ENCODE peak calls at places on chromosomes 3 and 15, in four cellular contexts. U is bronchial epithelial cell, S is GM23248, I is AG09309. H is an unnamed sample.

GRCh38 chr3:128078875-128079274 is 26.6 kb downstream of the SEC61A1 start:
- DNase-seq in S (no peak), U (no peak), I (no peak), H (no peak)

GRCh38 chr15:74889390-74889881 is 406 bp upstream of the MPI start:
- DNase-seq in I (no peak), S (peak), U (peak), H (peak)

GRCh38 chr3:127608362-127608718 is 10.1 kb downstream of the MCM2 start:
- DNase-seq in I (no peak), U (no peak), S (no peak), H (no peak)

GRCh38 chr15:51260262-51260661 is 78.1 kb downstream of the CYP19A1 start:
- DNase-seq in I (peak), S (peak), U (no peak), H (peak)

GRCh38 chr3:167406876-167407492 is 26.9 kb upstream of the ZBBX start:
- DNase-seq in I (no peak), S (peak), U (peak), H (peak)

GRCh38 chr3:189303584-189303983 is 131.8 kb downstream of the TPRG1 start:
- DNase-seq in U (peak), I (no peak), S (no peak), H (no peak)

GRCh38 chr3:108562565-108562964 is 26.7 kb downstream of the CIP2A start:
- DNase-seq in I (no peak), U (no peak), S (no peak), H (no peak)

GRCh38 chr3:49673131-49673714 is 928 bp upstream of the APEH start:
- DNase-seq in I (no peak), S (no peak), U (peak), H (no peak)

GRCh38 chr15:48566669-48567068 is 78.8 kb downstream of the FBN1 start:
- DNase-seq in S (no peak), I (no peak), U (no peak), H (peak)

GRCh38 chr3:64520334-64520733 is 167.5 kb downstream of the ADAMTS9 start:
- DNase-seq in S (no peak), I (no peak), U (no peak), H (no peak)
- H3K4me3 ChIP-seq in S (no peak), I (no peak), U (no peak), H (no peak)

DNA sequence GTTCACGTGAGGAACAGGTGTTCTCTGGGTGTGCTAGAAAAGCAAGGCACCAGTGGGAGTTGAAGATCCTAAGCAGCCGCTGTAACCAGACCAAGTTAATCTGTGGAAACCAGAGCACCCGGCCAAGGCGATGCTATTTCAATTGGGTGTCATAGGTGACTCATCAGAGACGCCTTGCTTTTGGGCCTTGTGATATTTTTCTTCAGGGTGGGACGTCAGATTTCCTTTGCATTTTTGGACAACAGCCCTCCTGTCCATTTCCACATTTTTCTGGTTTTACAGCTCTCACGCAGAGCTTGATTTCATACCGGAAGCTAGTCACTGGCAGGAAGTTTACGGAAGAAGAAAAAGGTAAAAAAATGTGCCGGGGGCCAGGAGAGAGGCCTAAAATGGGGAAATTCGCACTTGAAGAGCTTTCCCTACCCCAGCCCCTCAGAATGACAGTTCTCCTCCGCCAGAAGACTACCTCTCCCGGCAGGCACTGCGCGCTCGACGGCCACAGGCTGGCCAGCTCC is 490 bp upstream of the KBTBD8 start:
- DNase-seq in U (no peak), S (peak), I (no peak), H (peak)
- H3K4me3 ChIP-seq in U (peak), S (peak), I (peak), H (peak)

GRCh38 chr15:70102827-70103226 is 5.1 kb upstream of the TLE3 start:
- DNase-seq in S (no peak), I (no peak), U (no peak), H (no peak)

GRCh38 chr15:70099966-70100494 is 2.3 kb upstream of the TLE3 start:
- DNase-seq in I (no peak), U (no peak), S (peak), H (no peak)

GRCh38 chr15:70100495-70101331 is 3.0 kb upstream of the TLE3 start:
- DNase-seq in S (peak), U (no peak), I (no peak), H (no peak)

GRCh38 chr15:70099167-70099965 is 1.6 kb upstream of the TLE3 start:
- DNase-seq in S (peak), I (peak), U (peak), H (peak)

GRCh38 chr15:70101459-70102113 is 3.9 kb upstream of the TLE3 start:
- DNase-seq in S (peak), I (peak), U (peak), H (peak)
- H3K4me3 ChIP-seq in S (no peak), I (no peak), U (no peak), H (no peak)

GRCh38 chr3:160227389-160227788 is 2.2 kb downstream of the C3orf80 start:
- DNase-seq in U (no peak), S (no peak), I (no peak), H (no peak)
- H3K4me3 ChIP-seq in U (no peak), S (no peak), I (no peak), H (no peak)

DNA sequence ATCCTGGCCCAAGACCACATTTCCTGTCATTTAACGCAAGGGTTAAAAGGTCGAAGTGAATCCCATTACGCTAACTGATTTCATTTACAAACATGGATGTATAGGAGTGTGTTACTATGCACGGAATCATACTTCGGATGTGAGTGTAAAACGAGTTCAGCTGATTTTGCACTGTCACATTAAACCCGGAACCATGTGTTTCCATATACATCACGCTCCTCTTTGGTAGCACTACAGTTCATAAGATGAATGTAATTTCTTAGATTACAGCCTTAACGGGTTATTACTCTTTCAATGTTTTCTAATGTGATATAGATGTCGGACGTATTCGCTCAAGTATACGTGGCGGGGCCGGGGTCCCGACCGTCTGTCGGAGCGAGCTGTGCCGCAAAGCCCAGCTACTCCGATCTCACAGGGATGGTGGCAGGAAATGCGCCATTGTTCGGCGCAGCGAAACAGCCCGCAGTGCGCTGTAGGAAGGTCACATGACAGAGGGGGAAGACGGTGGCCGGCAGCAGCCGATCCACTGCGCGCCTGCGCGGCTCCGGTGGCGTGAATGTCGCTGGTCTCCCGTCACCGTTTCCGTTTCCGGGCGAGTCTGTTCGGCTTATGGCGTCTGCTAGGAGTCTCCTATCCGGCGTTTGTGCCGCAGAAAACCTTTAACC is 97.3 kb downstream of the NPAP1 start:
- DNase-seq in S (peak), U (peak), I (peak), H (peak)
- H3K4me3 ChIP-seq in S (peak), U (peak), I (peak), H (peak)

GRCh38 chr3:141305436-141305835 is 62.9 kb upstream of the ZBTB38 start:
- DNase-seq in S (peak), I (peak), U (no peak), H (peak)

GRCh38 chr3:141302364-141303141 is 65.8 kb upstream of the ZBTB38 start:
- DNase-seq in S (peak), I (peak), U (peak), H (peak)

GRCh38 chr3:141306922-141307321 is 61.4 kb upstream of the ZBTB38 start:
- DNase-seq in S (peak), U (no peak), I (no peak), H (no peak)

GRCh38 chr3:141306276-141306675 is 62.0 kb upstream of the ZBTB38 start:
- DNase-seq in U (no peak), I (no peak), S (peak), H (no peak)

DNA sequence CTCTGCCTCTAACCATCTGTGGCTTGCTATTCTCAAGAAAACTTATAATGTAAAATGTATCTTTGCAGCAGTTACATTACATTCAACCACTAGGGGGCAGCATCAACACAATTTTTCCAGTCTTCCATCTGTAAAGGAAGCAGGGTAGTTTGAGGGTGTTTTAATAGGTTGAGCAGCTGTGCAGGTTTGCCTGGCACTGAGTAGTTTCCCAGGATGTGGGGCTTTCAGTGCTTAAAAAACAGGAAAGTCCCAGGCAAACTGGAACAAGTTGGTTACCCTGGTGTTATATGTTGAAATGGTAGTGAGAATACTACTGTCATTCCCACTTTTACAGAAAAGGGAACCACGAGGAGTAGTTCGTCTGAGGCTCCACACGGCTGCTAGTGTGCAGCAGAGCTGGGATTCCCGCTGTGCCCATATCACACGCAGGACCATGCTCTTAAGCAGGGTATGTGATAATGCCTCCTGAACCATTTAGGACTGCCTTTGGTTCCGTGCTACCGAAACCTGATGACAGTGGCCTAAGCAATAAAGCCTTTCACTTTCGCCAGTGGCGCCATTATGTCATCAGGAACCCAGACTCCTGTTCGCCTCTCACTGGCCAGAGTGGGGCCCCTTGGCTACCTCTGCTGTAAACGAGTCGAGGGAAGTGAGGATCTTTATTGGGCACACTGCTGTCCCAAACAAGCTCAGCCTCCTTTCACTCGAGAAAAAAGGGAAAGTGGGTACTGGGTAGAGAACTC is 64.7 kb upstream of the ZBTB38 start:
- DNase-seq in S (peak), U (peak), I (peak), H (peak)
- H3K4me3 ChIP-seq in S (no peak), U (no peak), I (no peak), H (no peak)

GRCh38 chr3:25747033-25747432 is 36.2 kb downstream of the NGLY1 start:
- DNase-seq in S (peak), I (no peak), U (peak), H (no peak)
- H3K4me3 ChIP-seq in S (no peak), I (no peak), U (no peak), H (no peak)